ENCODE peak calls at places on chromosomes 5 and 9, in eight cellular contexts. O is GM12864; H is fibroblast of mammary gland; P is AG09309; S is tibial nerve; C is HFFc6; K is mesothelial cell of epicardium; W is CD8-positive, alpha-beta T cell. Y is an unnamed sample.

GRCh38 chr9:129197978-129198736 is 20.1 kb upstream of the IER5L start:
- DNase-seq in O (no peak), H (peak; percentile 90), P (peak; percentile 32), S (peak; percentile 75), C (peak; percentile 49), K (no peak), W (no peak), Y (no peak)

GRCh38 chr9:128106940-128107259 is 20.6 kb downstream of the PTGES2 start:
- DNase-seq in O (no peak), H (no peak), P (no peak), S (no peak), C (no peak), K (no peak), W (no peak), Y (no peak)

GRCh38 chr9:6646028-6646636 is 603 bp upstream of the GLDC start:
- DNase-seq in O (peak; percentile 58), H (no peak), P (no peak), S (no peak), C (no peak), K (no peak), W (no peak), Y (no peak)

GRCh38 chr9:73782166-73782565 is 630.5 kb downstream of the ANXA1 start:
- DNase-seq in O (no peak), H (peak; percentile 83), P (no peak), S (no peak), C (no peak), K (no peak), W (no peak), Y (no peak)

GRCh38 chr5:171845857-171846785 is 60.5 kb downstream of the SMIM23 start:
- DNase-seq in O (no peak), H (peak; percentile 59), P (no peak), S (peak; percentile 24), C (peak; percentile 15), K (no peak), W (peak; percentile 17), Y (no peak)

GRCh38 chr9:98856982-98857381 is 49.5 kb downstream of the GALNT12 start:
- DNase-seq in O (no peak), H (peak; percentile 93), P (peak; percentile 91), S (no peak), C (no peak), K (no peak), W (no peak), Y (no peak)

GRCh38 chr5:38450627-38451371 is 105.6 kb downstream of the LIFR start:
- DNase-seq in O (no peak), H (peak; percentile 80), P (no peak), S (no peak), C (no peak), K (no peak), W (no peak), Y (no peak)

GRCh38 chr9:137226338-137227056 is 805 bp upstream of the RNF224 start:
- DNase-seq in O (no peak), H (no peak), P (no peak), S (no peak), C (peak; percentile 36), K (no peak), W (no peak), Y (no peak)

GRCh38 chr5:119752921-119753886 is 123.8 kb downstream of the FAM170A start:
- DNase-seq in O (no peak), H (no peak), P (no peak), S (no peak), C (no peak), K (no peak), W (no peak), Y (no peak)

GRCh38 chr9:98326402-98327248 is 71.2 kb upstream of the TBC1D2 start:
- DNase-seq in O (peak; percentile 7), H (peak; percentile 92), P (no peak), S (no peak), C (no peak), K (no peak), W (no peak), Y (no peak)

GRCh38 chr9:105051897-105052296 is 123.9 kb upstream of the ABCA1 start:
- DNase-seq in O (no peak), H (no peak), P (no peak), S (no peak), C (no peak), K (no peak), W (no peak), Y (no peak)

GRCh38 chr5:16690243-16690839 is 73.5 kb upstream of the RETREG1 start:
- DNase-seq in O (no peak), H (peak; percentile 54), P (no peak), S (peak; percentile 22), C (peak; percentile 52), K (no peak), W (no peak), Y (peak; percentile 45)

GRCh38 chr5:157519579-157520253 is 55.9 kb downstream of the ADAM19 start:
- DNase-seq in O (no peak), H (no peak), P (no peak), S (no peak), C (no peak), K (no peak), W (no peak), Y (peak; percentile 81)

GRCh38 chr5:157521704-157522029 is 53.9 kb downstream of the ADAM19 start:
- DNase-seq in O (no peak), H (no peak), P (no peak), S (no peak), C (no peak), K (no peak), W (no peak), Y (no peak)

GRCh38 chr5:157523976-157524375 is 51.6 kb downstream of the ADAM19 start:
- DNase-seq in O (no peak), H (no peak), P (no peak), S (no peak), C (peak; percentile 41), K (no peak), W (no peak), Y (no peak)

GRCh38 chr5:157518963-157519362 is 56.6 kb downstream of the ADAM19 start:
- DNase-seq in O (no peak), H (no peak), P (no peak), S (no peak), C (no peak), K (no peak), W (no peak), Y (peak; percentile 47)

GRCh38 chr5:157520911-157521703 is 54.5 kb downstream of the ADAM19 start:
- DNase-seq in O (no peak), H (peak; percentile 73), P (no peak), S (no peak), C (peak; percentile 32), K (no peak), W (no peak), Y (no peak)
- TF ChIP-seq CTCF in O (no peak), H (peak; percentile 20), P (no peak), S (no peak), C (peak; percentile 58), K (no peak), W (no peak), Y (no peak)

DNA sequence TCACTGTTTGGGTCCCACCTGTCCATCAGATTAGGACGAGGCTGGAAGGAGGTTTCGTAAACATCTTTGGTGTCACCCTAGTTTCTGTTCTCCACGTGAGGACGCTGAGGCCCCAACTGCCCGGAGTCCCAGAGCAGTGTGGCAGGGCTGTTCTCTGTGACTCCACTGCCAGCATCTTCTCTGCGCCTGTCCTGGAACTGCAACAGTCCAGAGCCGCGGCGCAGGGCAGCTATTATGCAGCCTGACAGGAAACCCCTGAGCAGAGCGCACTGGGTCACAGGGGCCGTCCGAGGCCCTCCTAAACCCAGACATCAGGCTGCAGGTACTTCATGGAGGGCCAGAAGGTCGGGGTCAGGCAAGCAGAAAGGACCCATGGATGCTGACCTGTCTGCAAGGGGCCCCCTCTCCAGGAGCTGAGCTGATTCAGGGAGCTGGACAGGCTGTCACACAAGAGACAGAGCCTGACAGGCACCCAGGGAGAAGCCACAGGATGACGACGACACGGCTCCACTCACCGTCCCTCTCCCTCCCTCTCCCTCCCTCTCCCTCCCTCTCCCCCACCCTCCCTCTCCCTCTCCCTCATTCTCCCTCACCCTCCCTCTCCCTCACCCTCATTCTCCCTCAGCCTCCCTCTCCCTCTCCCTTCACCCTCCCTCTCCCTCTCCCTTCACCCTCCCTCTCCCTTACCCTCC is 31.7 kb downstream of the DBH start:
- DNase-seq in O (no peak), H (no peak), P (no peak), S (no peak), C (no peak), K (no peak), W (no peak), Y (no peak)
- TF ChIP-seq CTCF in O (no peak), H (no peak), P (no peak), S (no peak), C (no peak), K (no peak), W (no peak), Y (no peak)

DNA sequence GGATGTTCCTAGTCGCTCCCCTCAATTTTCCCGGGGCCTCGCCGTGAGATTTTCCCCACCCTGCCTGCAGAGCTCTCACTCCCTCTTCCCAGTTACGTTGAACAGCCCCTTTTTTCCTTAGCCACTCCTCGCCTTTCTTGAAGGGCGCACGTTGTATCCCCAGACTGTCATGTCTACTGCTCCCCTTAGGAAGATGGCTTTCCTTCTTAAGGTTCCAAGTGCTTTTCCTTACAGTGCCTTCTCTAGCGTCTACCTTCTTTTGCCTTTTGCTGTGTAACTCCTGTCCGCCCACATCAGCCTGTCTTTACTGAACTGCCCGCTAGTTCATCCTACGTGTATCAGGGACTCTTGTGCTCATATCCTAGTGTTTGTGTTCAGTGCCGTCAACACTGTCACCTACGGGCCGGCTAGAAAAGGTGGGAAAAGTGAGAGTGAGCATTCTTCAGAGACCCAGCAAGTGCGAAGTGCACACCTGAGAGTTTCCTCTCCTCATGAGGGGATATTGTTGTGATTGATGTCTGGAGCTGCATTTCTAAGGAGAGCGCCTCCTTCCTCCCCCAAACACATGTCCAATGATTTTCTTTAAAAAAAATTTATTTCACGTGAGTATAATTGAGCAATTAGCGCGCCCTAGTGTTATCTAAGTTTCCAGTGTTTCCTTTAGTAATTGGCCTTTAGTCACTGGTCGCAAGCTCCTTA is 764 bp downstream of the CAMLG start:
- DNase-seq in O (no peak), H (peak; percentile 50), P (no peak), S (no peak), C (peak; percentile 42), K (no peak), W (peak; percentile 52), Y (peak; percentile 47)
- TF ChIP-seq CTCF in O (peak; percentile 29), H (no peak), P (no peak), S (no peak), C (peak; percentile 57), K (no peak), W (no peak), Y (peak; percentile 16)

GRCh38 chr5:141617682-141618029 is 1.1 kb downstream of the DIAPH1 start:
- DNase-seq in O (no peak), H (no peak), P (no peak), S (peak; percentile 12), C (peak; percentile 31), K (no peak), W (no peak), Y (no peak)
- TF ChIP-seq CTCF in O (no peak), H (no peak), P (no peak), S (no peak), C (no peak), K (no peak), W (no peak), Y (no peak)

DNA sequence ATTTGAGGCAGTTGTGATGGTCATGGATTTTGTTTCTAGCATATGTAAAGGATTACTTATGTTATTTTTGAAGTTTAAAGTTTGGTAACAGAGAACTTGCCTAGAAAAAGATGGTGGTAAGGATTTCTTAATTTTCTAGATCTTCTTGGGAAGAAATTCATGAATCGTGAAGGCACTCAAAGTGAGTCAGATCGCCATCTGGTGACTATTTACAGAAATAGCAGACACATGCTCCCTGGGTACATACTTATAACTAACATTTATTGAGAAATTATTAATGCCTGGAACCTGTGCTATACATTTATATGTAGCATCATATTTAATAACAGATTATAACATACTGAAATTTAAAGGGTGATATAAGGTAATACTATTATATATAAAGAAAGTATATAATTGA is 299.7 kb downstream of the IZUMO3 start:
- DNase-seq in O (no peak), H (peak; percentile 23), P (no peak), S (no peak), C (peak; percentile 4), K (no peak), W (no peak), Y (no peak)
- TF ChIP-seq CTCF in O (peak; percentile 8), H (peak; percentile 17), P (peak; percentile 15), S (no peak), C (peak; percentile 68), K (no peak), W (no peak), Y (peak; percentile 52)

Y was measured in GM13977.